ENCODE peak calls at places on chromosomes 7 and 10, in eight cellular contexts. B, S, F, E, C, A, P and T are unnamed samples.

GRCh38 chr10:17272648-17273047 is 44.6 kb downstream of the VIM start:
- DNase-seq in B (no peak), S (no peak), F (no peak), E (no peak), C (no peak), A (no peak), P (no peak), T (no peak)

GRCh38 chr10:99709480-99710229 is 22.3 kb downstream of the COX15 start:
- DNase-seq in B (no peak), S (no peak), F (no peak), E (no peak), C (no peak), A (peak; percentile 57), P (no peak), T (no peak)

GRCh38 chr7:69126896-69127479 is 471.3 kb upstream of the AUTS2 start:
- DNase-seq in B (no peak), S (no peak), F (no peak), E (no peak), C (no peak), A (no peak), P (no peak), T (no peak)

GRCh38 chr7:36473454-36474282 is 84.0 kb downstream of the ANLN start:
- DNase-seq in B (peak; percentile 29), S (peak; percentile 86), F (peak; percentile 39), E (no peak), C (peak; percentile 28), A (peak; percentile 25), P (no peak), T (peak; percentile 21)

GRCh38 chr10:96619120-96619519 is 32.3 kb upstream of the TM9SF3 start:
- DNase-seq in B (peak; percentile 24), S (no peak), F (no peak), E (no peak), C (no peak), A (no peak), P (no peak), T (no peak)

GRCh38 chr10:30818010-30818660 is 188.6 kb upstream of the LYZL2 start:
- DNase-seq in B (peak; percentile 76), S (peak; percentile 18), F (peak; percentile 39), E (no peak), C (no peak), A (peak; percentile 62), P (peak; percentile 68), T (no peak)

GRCh38 chr7:37067961-37068536 is 343.8 kb upstream of the AOAH start:
- DNase-seq in B (no peak), S (no peak), F (no peak), E (no peak), C (no peak), A (no peak), P (no peak), T (no peak)

GRCh38 chr7:46389131-46389530 is 468.1 kb upstream of the IGFBP3 start:
- DNase-seq in B (no peak), S (no peak), F (no peak), E (no peak), C (no peak), A (no peak), P (no peak), T (no peak)

GRCh38 chr10:16020836-16021235 is 160.5 kb upstream of the MINDY3 start:
- DNase-seq in B (no peak), S (no peak), F (no peak), E (no peak), C (no peak), A (no peak), P (no peak), T (no peak)

GRCh38 chr7:39269034-39269433 is 291.3 kb downstream of the POU6F2 start:
- DNase-seq in B (no peak), S (no peak), F (no peak), E (no peak), C (no peak), A (no peak), P (no peak), T (no peak)

GRCh38 chr7:36765605-36766004 is 41.3 kb upstream of the AOAH start:
- DNase-seq in B (no peak), S (no peak), F (no peak), E (no peak), C (no peak), A (no peak), P (no peak), T (no peak)

GRCh38 chr10:31945392-31945791 is 16.8 kb upstream of the ARHGAP12 start:
- DNase-seq in B (no peak), S (no peak), F (no peak), E (no peak), C (no peak), A (no peak), P (no peak), T (no peak)
- H3K4me1 ChIP-seq in B (peaks cover 6% of the 10 kb centered on the region), S (peaks cover 8% of the 10 kb centered on the region), F (peaks cover 31% of the 10 kb centered on the region), E (peaks cover 8% of the 10 kb centered on the region), C (peaks cover 20% of the 10 kb centered on the region), A (peaks cover 4% of the 10 kb centered on the region), P (no peaks in the 10 kb centered on the region), T (no peaks in the 10 kb centered on the region)

GRCh38 chr7:110507832-110508231 is 583.1 kb upstream of the LRRN3 start:
- DNase-seq in B (no peak), S (no peak), F (no peak), E (no peak), C (no peak), A (no peak), P (no peak), T (no peak)

DNA sequence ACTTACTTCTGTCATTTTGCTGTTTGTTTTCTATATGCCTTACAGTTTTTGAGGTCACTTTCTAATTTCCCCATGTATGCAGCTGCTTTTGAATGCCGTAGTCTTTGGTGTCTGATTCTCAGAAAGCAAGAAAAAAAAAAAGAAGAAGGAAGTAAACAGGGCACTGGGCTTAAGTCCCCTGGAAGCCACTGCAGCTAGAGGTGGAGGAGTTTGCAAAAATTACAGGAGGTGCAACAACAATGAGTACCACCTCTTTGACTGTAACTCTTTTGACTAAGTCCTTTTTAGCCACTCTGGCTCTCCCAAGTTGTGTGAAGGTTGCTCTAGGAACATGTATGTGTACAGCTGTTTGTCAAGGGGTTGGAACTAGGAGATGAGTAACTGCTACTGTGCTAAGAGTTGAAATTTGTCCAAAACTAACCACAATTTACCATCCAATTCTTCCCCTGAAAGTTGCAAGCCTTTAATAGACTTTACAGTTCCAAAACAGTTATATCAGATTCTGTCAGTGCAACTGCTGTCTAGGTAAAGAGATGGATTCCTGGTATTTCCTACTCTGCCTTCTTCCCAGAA is 587.9 kb upstream of the LRRN3 start:
- DNase-seq in B (no peak), S (no peak), F (no peak), E (no peak), C (no peak), A (peak; percentile 57), P (no peak), T (no peak)
- TF ChIP-seq CTCF in B (no peak), S (no peak), F (no peak), E (no peak), C (no peak), A (no peak), P (no peak), T (no peak)

GRCh38 chr10:75895259-75895658 is 463.8 kb downstream of the LRMDA start:
- DNase-seq in B (no peak), S (no peak), F (no peak), E (no peak), C (no peak), A (no peak), P (no peak), T (no peak)
- H3K4me3 ChIP-seq in B (no peak overlapping the region), S (no peak overlapping the region), F (no peak overlapping the region), E (no peak overlapping the region), C (no peak overlapping the region), A (no peak overlapping the region), P (no peak overlapping the region), T (no peak overlapping the region)

GRCh38 chr7:77912293-77912692 is 113.7 kb downstream of the PHTF2 start:
- DNase-seq in B (no peak), S (no peak), F (no peak), E (no peak), C (no peak), A (no peak), P (no peak), T (no peak)

GRCh38 chr7:77917500-77918262 is 119.1 kb downstream of the PHTF2 start:
- DNase-seq in B (no peak), S (no peak), F (no peak), E (no peak), C (no peak), A (no peak), P (no peak), T (no peak)

GRCh38 chr7:77910124-77910523 is 111.6 kb downstream of the PHTF2 start:
- DNase-seq in B (no peak), S (no peak), F (no peak), E (no peak), C (peak; percentile 41), A (no peak), P (no peak), T (no peak)

GRCh38 chr7:77908664-77909063 is 110.1 kb downstream of the PHTF2 start:
- DNase-seq in B (no peak), S (no peak), F (no peak), E (no peak), C (no peak), A (no peak), P (no peak), T (no peak)

DNA sequence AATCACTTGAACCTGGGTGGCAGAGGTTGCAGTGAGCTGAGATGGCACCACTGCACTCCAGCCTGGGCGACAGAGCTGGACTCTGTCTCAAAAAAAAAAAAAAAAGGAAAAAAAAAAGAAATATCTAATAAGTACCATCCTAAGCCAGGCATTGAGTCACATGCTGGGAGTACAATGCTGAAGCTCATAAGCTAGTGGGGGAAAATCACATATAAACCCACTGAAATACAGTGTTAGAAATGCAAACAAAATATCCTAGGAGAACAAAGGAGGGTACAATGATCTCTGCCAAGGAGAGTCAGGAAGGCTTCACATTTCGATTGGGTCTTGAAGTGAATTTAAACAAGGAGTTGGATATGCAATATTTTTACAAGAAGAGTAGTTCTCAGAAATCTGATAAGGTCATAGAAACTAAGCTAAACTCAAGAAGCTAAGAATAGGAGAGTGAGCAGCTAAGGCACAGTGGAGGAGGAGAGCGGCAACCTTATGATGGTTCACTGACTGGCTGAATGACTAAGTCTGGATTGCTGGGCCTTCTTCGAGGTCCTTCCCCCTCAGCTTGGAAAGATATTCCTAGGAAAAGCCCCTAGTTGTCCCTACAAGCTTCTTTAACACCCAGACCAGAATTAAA is 115.5 kb downstream of the PHTF2 start:
- DNase-seq in B (no peak), S (no peak), F (no peak), E (no peak), C (no peak), A (peak; percentile 39), P (no peak), T (no peak)
- H3K4me1 ChIP-seq in B (no peaks in the 10 kb centered on the region), S (no peaks in the 10 kb centered on the region), F (no peaks in the 10 kb centered on the region), E (no peaks in the 10 kb centered on the region), C (peaks cover 82% of the 10 kb centered on the region), A (no peaks in the 10 kb centered on the region), P (no peaks in the 10 kb centered on the region), T (no peaks in the 10 kb centered on the region)

DNA sequence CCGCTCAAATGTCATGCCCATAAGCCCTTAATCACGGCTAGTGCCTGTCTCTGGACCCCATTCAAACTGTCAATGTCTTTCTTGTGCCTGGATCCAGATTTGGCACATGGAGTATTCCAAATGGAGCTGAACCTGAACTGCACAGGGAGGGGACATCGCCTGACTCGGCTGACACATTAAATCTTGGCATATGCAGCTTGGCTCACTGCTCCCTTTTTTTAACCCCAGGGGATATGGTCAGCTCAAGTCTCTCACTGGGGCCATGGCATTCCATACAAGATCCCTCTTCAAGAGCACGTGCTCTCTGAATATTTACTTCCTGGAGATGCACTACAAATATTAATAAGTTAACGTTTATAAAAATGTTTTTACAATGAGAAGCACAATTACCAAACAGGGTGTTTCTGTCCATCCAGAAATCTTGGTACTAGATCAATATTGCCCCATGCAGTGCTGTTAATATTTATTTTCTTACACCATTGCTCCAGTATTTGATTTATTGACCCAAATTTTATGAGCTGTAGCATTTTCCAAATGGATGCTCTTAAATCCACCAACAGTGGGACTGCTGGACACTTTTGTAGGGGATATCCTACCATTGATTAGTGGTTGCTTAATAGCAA is 57.4 kb downstream of the FGFR2 start:
- DNase-seq in B (no peak), S (no peak), F (no peak), E (no peak), C (no peak), A (no peak), P (no peak), T (no peak)
- TF ChIP-seq CTCF in B (no peak), S (no peak), F (no peak), E (no peak), C (no peak), A (no peak), P (no peak), T (no peak)